ENCODE peak calls at places on chromosomes 2 and 18, in five cellular contexts. P is K562, J is PC-3, V is fibroblast of lung, R is HCT116. G is an unnamed sample.
A peak's percentile ranks its signal among the peaks of the same experiment; 100 is the strongest.

GRCh38 chr2:172097557-172098131 is 5.1 kb downstream of the DLX2 start:
- DNase-seq in R (no peak), J (peak; percentile 35), V (no peak), P (peak; percentile 39), G (no peak)

GRCh38 chr18:74638210-74638609 is 40.5 kb downstream of the ZNF407 start:
- DNase-seq in J (no peak), V (no peak), R (no peak), P (no peak), G (no peak)

GRCh38 chr18:51339866-51340265 is 142.4 kb upstream of the MEX3C start:
- DNase-seq in R (no peak), V (peak; percentile 43), J (peak; percentile 52), P (no peak), G (peak; percentile 10)

GRCh38 chr2:27156739-27157475 is 8.1 kb downstream of the TCF23 start:
- DNase-seq in V (no peak), J (no peak), P (no peak), R (no peak), G (no peak)

GRCh38 chr2:6927186-6927585 is 10.0 kb downstream of the RNF144A start:
- DNase-seq in P (peak; percentile 17), J (no peak), R (no peak), V (no peak), G (peak; percentile 54)

GRCh38 chr18:36402765-36403396 is 105.4 kb downstream of the FHOD3 start:
- DNase-seq in P (no peak), J (no peak), V (peak; percentile 81), R (no peak), G (no peak)

GRCh38 chr2:65545818-65546217 is 113.4 kb upstream of the SPRED2 start:
- DNase-seq in R (no peak), V (peak; percentile 53), P (no peak), J (no peak), G (peak; percentile 27)

GRCh38 chr2:74464406-74464805 is 776 bp downstream of the MOGS start:
- DNase-seq in R (no peak), V (no peak), P (no peak), J (no peak), G (no peak)

GRCh38 chr2:97761192-97761591 is 47.8 kb downstream of the ZAP70 start:
- DNase-seq in R (no peak), P (no peak), J (no peak), V (no peak), G (no peak)

GRCh38 chr2:161269111-161269510 is 39.1 kb upstream of the PSMD14 start:
- DNase-seq in P (no peak), V (no peak), R (no peak), J (no peak), G (no peak)

GRCh38 chr2:141927536-141927935 is 203.3 kb downstream of the LRP1B start:
- DNase-seq in V (peak; percentile 57), P (no peak), R (no peak), J (no peak), G (no peak)

GRCh38 chr2:163982938-163983337 is 247.1 kb upstream of the FIGN start:
- DNase-seq in J (no peak), V (no peak), P (no peak), R (no peak), G (no peak)

GRCh38 chr2:2831656-2832055 is 500.6 kb upstream of the MYT1L start:
- DNase-seq in R (no peak), J (no peak), V (no peak), P (no peak), G (no peak)

GRCh38 chr2:7286120-7286519 is 368.9 kb downstream of the RNF144A start:
- DNase-seq in R (no peak), J (no peak), V (no peak), P (no peak), G (no peak)

GRCh38 chr2:98730053-98730850 is 680 bp downstream of the MGAT4A start:
- DNase-seq in P (no peak), R (no peak), J (peak; percentile 53), V (no peak), G (peak; percentile 55)

GRCh38 chr2:130261970-130262760 is 63.9 kb upstream of the TUBA3E start:
- DNase-seq in R (no peak), V (no peak), J (peak; percentile 38), P (no peak), G (peak; percentile 37)

GRCh38 chr18:43961713-43962112 is 684.4 kb upstream of the SYT4 start:
- DNase-seq in R (no peak), J (peak; percentile 33), V (no peak), P (no peak), G (peak; percentile 8)

GRCh38 chr2:177579486-177580036 is 187.0 kb downstream of the AGPS start:
- DNase-seq in P (no peak), V (no peak), R (no peak), J (peak; percentile 6), G (peak; percentile 57)

GRCh38 chr2:240129731-240130392 is 6.2 kb downstream of the COPS9 start:
- DNase-seq in J (no peak), R (no peak), V (no peak), P (no peak), G (no peak)

GRCh38 chr2:40740419-40740818 is 288.5 kb upstream of the SLC8A1 start:
- DNase-seq in P (no peak), V (no peak), R (no peak), J (no peak), G (no peak)

GRCh38 chr18:62325806-62326645 is 916 bp downstream of the TNFRSF11A start:
- DNase-seq in J (peak; percentile 40), P (no peak), R (no peak), V (peak; percentile 25), G (no peak)

GRCh38 chr2:234060236-234060635 is 9.7 kb downstream of the SPP2 start:
- DNase-seq in P (no peak), J (no peak), R (no peak), V (no peak), G (no peak)

GRCh38 chr2:45771251-45771650 is 119.8 kb downstream of the PRKCE start:
- DNase-seq in P (no peak), J (no peak), V (peak; percentile 25), R (no peak), G (peak; percentile 58)

GRCh38 chr2:147045113-147045512 is 799.7 kb upstream of the ACVR2A start:
- DNase-seq in P (peak; percentile 8), J (peak; percentile 79), R (peak; percentile 26), V (peak; percentile 42), G (peak; percentile 63)

GRCh38 chr2:156383798-156384197 is 51.3 kb upstream of the NR4A2 start:
- DNase-seq in P (no peak), R (no peak), J (no peak), V (no peak), G (no peak)

GRCh38 chr2:183010112-183010511 is 28.1 kb downstream of the NCKAP1 start:
- DNase-seq in J (peak; percentile 10), R (peak; percentile 28), P (peak; percentile 67), V (peak; percentile 72), G (peak; percentile 10)

GRCh38 chr2:74149249-74149530 is 1.5 kb upstream of the BOLA3 start:
- DNase-seq in P (no peak), J (no peak), R (no peak), V (no peak), G (no peak)

GRCh38 chr2:160429248-160430000 is 64.2 kb downstream of the RBMS1 start:
- DNase-seq in R (peak; percentile 56), P (peak; percentile 20), V (peak; percentile 62), J (peak; percentile 89), G (peak; percentile 65)

GRCh38 chr2:128801581-128801980 is 482.9 kb upstream of the HS6ST1 start:
- DNase-seq in R (no peak), P (no peak), J (no peak), V (no peak), G (no peak)

GRCh38 chr2:197398913-197399312 is 35.9 kb downstream of the SF3B1 start:
- DNase-seq in J (no peak), P (no peak), R (no peak), V (no peak), G (no peak)
- H3K4me3 ChIP-seq in J (no peak overlapping the region), P (no peak overlapping the region), R (no peak overlapping the region), V (no peak overlapping the region), G (no peak overlapping the region)

DNA sequence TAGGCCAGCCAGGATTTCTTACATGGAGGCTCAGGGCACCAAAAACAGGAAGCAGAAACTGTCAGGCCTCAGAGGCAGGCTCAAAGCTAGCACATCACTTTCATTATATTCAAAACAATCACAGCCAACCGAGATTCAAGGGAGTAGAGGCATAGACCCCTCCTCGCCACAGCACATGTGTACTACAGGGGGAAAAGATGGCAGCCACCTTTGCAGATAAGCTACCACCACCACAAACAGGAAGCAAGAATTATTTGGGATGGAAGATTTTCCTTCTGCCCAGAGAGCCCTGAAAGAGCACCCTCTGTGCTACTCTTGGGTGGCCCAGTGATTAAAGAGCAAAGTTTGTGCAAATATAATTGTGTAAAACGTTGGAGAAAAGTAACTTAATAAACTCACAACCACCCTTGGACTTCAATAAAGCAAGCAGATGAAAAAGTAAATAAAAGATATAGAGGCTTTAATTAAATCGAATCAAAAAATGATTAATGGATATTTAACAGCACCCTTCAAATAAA is 155.2 kb downstream of the GFPT1 start:
- DNase-seq in J (no peak), V (no peak), P (no peak), R (no peak), G (no peak)
- H2AFZ ChIP-seq in J (no peak overlapping the region), V (no peak overlapping the region), P (no peak overlapping the region), R (no peak overlapping the region), G (no peak overlapping the region)

DNA sequence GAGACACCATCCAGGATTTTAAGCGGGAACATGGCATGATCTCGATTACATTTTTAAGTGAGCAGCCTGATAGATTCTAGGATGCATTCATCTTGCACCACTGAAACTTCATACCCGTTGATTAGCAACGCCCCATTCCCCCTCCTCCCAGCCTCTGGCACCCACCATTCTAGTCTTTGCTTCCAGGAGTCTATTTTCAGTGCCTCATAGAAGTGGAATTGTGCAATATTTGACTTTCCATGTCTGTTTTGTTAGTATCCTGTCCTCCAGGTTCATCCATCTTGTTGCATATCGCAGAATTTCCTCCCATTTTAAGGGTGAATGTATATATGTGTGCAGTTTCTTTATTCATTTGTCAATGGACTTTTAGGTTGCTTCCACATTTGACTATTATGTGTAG is 20.9 kb upstream of the SLC66A3 start:
- DNase-seq in P (no peak), R (no peak), V (no peak), J (no peak), G (no peak)
- H3K4me3 ChIP-seq in P (no peak overlapping the region), R (no peak overlapping the region), V (no peak overlapping the region), J (no peak overlapping the region), G (no peak overlapping the region)

GRCh38 chr2:42098571-42099430 is 51.0 kb downstream of the PKDCC start:
- DNase-seq in P (no peak), V (no peak), J (no peak), R (no peak), G (no peak)
- H2AFZ ChIP-seq in P (no peak overlapping the region), V (peak overlapping the region; percentile 67), J (no peak overlapping the region), R (no peak overlapping the region), G (no peak overlapping the region)

GRCh38 chr2:86037795-86038192 is 67.9 kb downstream of the POLR1A start:
- DNase-seq in J (no peak), V (no peak), P (no peak), R (no peak), G (no peak)
- H3K4me3 ChIP-seq in J (no peak overlapping the region), V (no peak overlapping the region), P (no peak overlapping the region), R (no peak overlapping the region), G (no peak overlapping the region)

DNA sequence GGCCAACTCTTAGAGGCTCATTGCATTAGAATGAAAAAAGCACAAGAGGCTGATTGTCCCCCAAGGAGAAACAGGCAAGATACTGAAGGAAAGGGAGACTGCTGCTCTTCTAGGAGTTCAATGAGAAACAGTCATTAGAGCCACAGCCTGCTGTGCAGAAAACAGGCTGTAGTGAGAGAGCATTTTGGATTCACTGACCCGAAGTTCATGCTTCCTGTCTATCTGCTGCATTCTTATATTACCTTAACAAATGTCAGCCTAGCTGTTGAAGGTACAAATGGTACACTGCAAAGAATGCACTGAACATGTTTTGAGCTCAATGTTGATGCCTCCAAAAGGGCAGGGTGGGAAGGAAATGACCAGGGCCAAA is 423.4 kb downstream of the SETBP1 start:
- DNase-seq in V (no peak), P (no peak), J (no peak), R (no peak), G (no peak)
- H2AFZ ChIP-seq in V (no peak overlapping the region), P (no peak overlapping the region), J (no peak overlapping the region), R (no peak overlapping the region), G (no peak overlapping the region)

GRCh38 chr2:11495844-11496271 is 29.9 kb upstream of the E2F6 start:
- DNase-seq in J (no peak), V (peak; percentile 15), P (no peak), R (no peak), G (peak; percentile 24)
- H3K4me3 ChIP-seq in J (no peak overlapping the region), V (no peak overlapping the region), P (no peak overlapping the region), R (no peak overlapping the region), G (no peak overlapping the region)